ENCODE peak calls at places on chromosomes 11 and 22, in eight cellular contexts. K is left ventricle myocardium superior, U is omental fat pad, T is lung, P is left lung, A is psoas muscle, O is pancreas, W is Right ventricle myocardium inferior. Y is an unnamed sample.

GRCh38 chr22:43313497-43314474 is 29.4 kb downstream of the SCUBE1 start:
- ATAC-seq in P (peak), W (peak), T (no peak), K (peak), O (no peak), A (no peak), U (no peak), Y (no peak)

GRCh38 chr11:59801981-59802638 is 8.5 kb downstream of the MRPL16 start:
- ATAC-seq in K (peak), A (peak), T (no peak), U (no peak), P (peak), O (peak), W (peak), Y (peak)

GRCh38 chr22:38120359-38121110 is 10.1 kb upstream of the BAIAP2L2 start:
- ATAC-seq in W (no peak), O (peak), T (no peak), A (no peak), K (no peak), U (no peak), P (no peak), Y (peak)

GRCh38 chr22:48581206-48581766 is 1246.4 kb downstream of the BRD1 start:
- ATAC-seq in U (no peak), T (no peak), K (no peak), O (no peak), W (no peak), A (no peak), P (no peak), Y (no peak)

GRCh38 chr22:19962909-19963806 is 21.5 kb upstream of the TXNRD2 start:
- ATAC-seq in A (no peak), U (no peak), W (no peak), T (peak), K (no peak), P (peak), O (peak), Y (peak)

GRCh38 chr11:1598816-1599215 is 722 bp upstream of the KRTAP5-2 start:
- ATAC-seq in A (no peak), T (no peak), K (no peak), O (no peak), W (no peak), U (no peak), P (no peak), Y (no peak)

GRCh38 chr22:50141891-50142363 is 28.6 kb upstream of the PANX2 start:
- ATAC-seq in K (no peak), O (peak), W (no peak), P (peak), T (no peak), U (no peak), A (no peak), Y (no peak)

GRCh38 chr11:8732748-8733241 is 50.2 kb downstream of the RPL27A start:
- ATAC-seq in K (peak), W (peak), P (peak), T (peak), A (peak), O (peak), U (peak), Y (peak)

GRCh38 chr11:1226226-1226961 is 3.5 kb downstream of the MUC5B start:
- ATAC-seq in O (no peak), P (no peak), A (no peak), U (no peak), T (no peak), W (no peak), K (no peak), Y (no peak)

GRCh38 chr11:126924381-126924780 is 76.2 kb downstream of the KIRREL3 start:
- ATAC-seq in T (no peak), K (no peak), O (no peak), P (no peak), U (no peak), A (no peak), W (no peak), Y (no peak)

GRCh38 chr22:46491936-46492335 is 45.5 kb downstream of the CELSR1 start:
- ATAC-seq in K (no peak), T (no peak), A (no peak), P (no peak), U (no peak), W (no peak), O (no peak), Y (no peak)

GRCh38 chr11:131917634-131918384 is 547.4 kb downstream of the NTM start:
- ATAC-seq in T (no peak), W (no peak), P (no peak), U (no peak), K (peak), O (peak), A (no peak), Y (no peak)